ENCODE peak calls at places on chromosomes 6 and 20, in seven cellular contexts. T is dermis microvascular lymphatic vessel endothelial cell; P is endothelial cell; W is stimulated activated CD4-positive, alpha-beta T cell treated with anti-CD3 and anti-CD28 coated beads, Interleukin-15, amount 100 ng/mL, for 24 hours; L is RPMI8226; V is GM13977; B is mucosa of descending colon. M is an unnamed sample.

GRCh38 chr6:152299336-152299735 is 337.8 kb downstream of the SYNE1 start:
- DNase-seq in P (no peak), W (no peak), T (no peak), B (no peak), V (no peak), L (no peak), M (no peak)

GRCh38 chr6:126007795-126008194 is 21.5 kb downstream of the TRMT11 start:
- DNase-seq in P (no peak), L (no peak), V (no peak), T (no peak), B (no peak), W (no peak), M (no peak)

GRCh38 chr6:2542101-2542857 is 208.4 kb downstream of the MYLK4 start:
- DNase-seq in W (no peak), T (no peak), P (no peak), V (no peak), L (no peak), B (no peak), M (no peak)

GRCh38 chr6:128723667-128724066 is 159.3 kb upstream of the LAMA2 start:
- DNase-seq in L (no peak), T (no peak), B (no peak), P (no peak), W (no peak), V (no peak), M (no peak)

GRCh38 chr6:43202451-43202850 is 20.5 kb downstream of the CUL9 start:
- DNase-seq in W (no peak), P (no peak), L (no peak), V (no peak), B (no peak), T (no peak), M (no peak)

GRCh38 chr6:105484238-105485161 is 81.6 kb upstream of the PREP start:
- DNase-seq in B (peak), T (no peak), W (no peak), P (no peak), V (no peak), L (peak), M (no peak)

GRCh38 chr20:48832423-48832735 is 4.6 kb upstream of the PREX1 start:
- DNase-seq in T (no peak), B (no peak), L (no peak), V (no peak), W (no peak), P (no peak), M (no peak)

GRCh38 chr20:39070484-39071231 is 108.5 kb downstream of the DHX35 start:
- DNase-seq in B (no peak), P (no peak), V (no peak), W (no peak), L (no peak), T (no peak), M (no peak)

GRCh38 chr6:119147101-119148053 is 68.9 kb upstream of the FAM184A start:
- DNase-seq in P (no peak), B (peak), L (peak), V (peak), W (peak), T (no peak), M (peak)

GRCh38 chr20:13286600-13286999 is 65.5 kb downstream of the ISM1 start:
- DNase-seq in L (no peak), B (no peak), W (no peak), P (no peak), V (no peak), T (no peak), M (peak)

GRCh38 chr6:111837007-111837406 is 36.2 kb downstream of the FYN start:
- DNase-seq in B (no peak), V (no peak), P (no peak), L (no peak), W (no peak), T (no peak), M (no peak)

GRCh38 chr6:4253604-4254211 is 118.3 kb upstream of the ECI2 start:
- DNase-seq in W (no peak), T (peak), B (peak), L (peak), V (no peak), P (no peak), M (no peak)

GRCh38 chr20:63116412-63117106 is 99.4 kb downstream of the YTHDF1 start:
- DNase-seq in V (peak), P (peak), L (peak), B (peak), T (no peak), W (no peak), M (no peak)

GRCh38 chr6:139407718-139408222 is 33.3 kb upstream of the CITED2 start:
- DNase-seq in L (no peak), W (no peak), V (no peak), B (no peak), T (no peak), P (no peak), M (no peak)

GRCh38 chr20:57612916-57613315 is 7.3 kb downstream of the ZBP1 start:
- DNase-seq in B (no peak), L (no peak), V (no peak), P (no peak), T (no peak), W (no peak), M (no peak)

GRCh38 chr6:104505838-104506237 is 353.9 kb downstream of the HACE1 start:
- DNase-seq in B (no peak), P (no peak), L (no peak), W (no peak), T (no peak), V (no peak), M (no peak)

GRCh38 chr20:44916586-44916985 is 6.7 kb downstream of the PABPC1L start:
- DNase-seq in V (no peak), B (no peak), P (no peak), T (no peak), L (no peak), W (no peak), M (no peak)

GRCh38 chr6:1906625-1907024 is 296.9 kb downstream of the FOXC1 start:
- DNase-seq in L (no peak), V (no peak), B (no peak), P (no peak), T (no peak), W (no peak), M (no peak)

GRCh38 chr20:9629821-9630220 is 115.4 kb downstream of the LAMP5 start:
- DNase-seq in W (no peak), B (no peak), V (no peak), T (no peak), L (no peak), P (no peak), M (no peak)

GRCh38 chr6:2410982-2411381 is 165.6 kb upstream of the GMDS start:
- DNase-seq in B (no peak), V (no peak), L (no peak), T (no peak), P (no peak), W (no peak), M (no peak)

GRCh38 chr6:33082702-33083101 is 6.9 kb downstream of the HLA-DPB1 start:
- DNase-seq in T (peak), L (peak), B (no peak), W (peak), V (peak), P (peak), M (no peak)

GRCh38 chr6:220736-221475 is 71.4 kb upstream of the DUSP22 start:
- DNase-seq in B (no peak), W (no peak), T (no peak), P (no peak), V (no peak), L (peak), M (no peak)

GRCh38 chr6:10312445-10312844 is 102.4 kb downstream of the TFAP2A start:
- DNase-seq in L (peak), V (no peak), B (no peak), T (no peak), W (no peak), P (no peak), M (no peak)

GRCh38 chr20:34045294-34045693 is 51.6 kb downstream of the RALY start:
- DNase-seq in V (no peak), W (no peak), T (no peak), B (no peak), L (no peak), P (no peak), M (peak)

GRCh38 chr6:157842213-157842612 is 19.2 kb downstream of the SNX9 start:
- DNase-seq in P (no peak), V (no peak), T (no peak), W (no peak), B (no peak), L (no peak), M (no peak)

GRCh38 chr20:58237318-58238182 is 9.1 kb upstream of the ANKRD60 start:
- DNase-seq in P (no peak), V (no peak), L (no peak), W (no peak), B (no peak), T (no peak), M (no peak)

GRCh38 chr6:44065443-44066115 is 61.7 kb downstream of the MRPL14 start:
- DNase-seq in V (no peak), L (no peak), B (no peak), P (no peak), T (no peak), W (no peak), M (no peak)

GRCh38 chr6:111667921-111668320 is 62.2 kb upstream of the TRAF3IP2 start:
- DNase-seq in L (no peak), V (no peak), W (no peak), P (no peak), B (no peak), T (no peak), M (no peak)

GRCh38 chr6:116405663-116406329 is 35.0 kb downstream of the DSE start:
- DNase-seq in L (peak), B (no peak), T (no peak), W (no peak), P (no peak), V (no peak), M (no peak)

GRCh38 chr6:128696651-128697391 is 176.4 kb upstream of the PTPRK start:
- DNase-seq in T (no peak), W (no peak), P (no peak), V (no peak), L (no peak), B (no peak), M (no peak)

GRCh38 chr20:9516658-9516987 is 2.2 kb downstream of the LAMP5 start:
- DNase-seq in P (no peak), B (no peak), V (no peak), T (no peak), W (no peak), L (no peak), M (no peak)

M was measured in upper lobe of left lung.